ENCODE peak calls at places on chromosomes 16 and 17, in eight cellular contexts. V, Q, L, M, Z, E, H and D are unnamed samples.

GRCh38 chr16:55515110-55515509 is 6.2 kb downstream of the LPCAT2 start:
- DNase-seq in V (no peak), Q (no peak), L (no peak), M (no peak), Z (no peak), E (no peak), H (no peak), D (no peak)

GRCh38 chr17:49260011-49260921 is 29.7 kb upstream of the PHOSPHO1 start:
- DNase-seq in V (peak), Q (peak), L (peak), M (peak), Z (peak), E (peak), H (peak), D (peak)

GRCh38 chr17:41338961-41339485 is 11.6 kb downstream of the KRT33A start:
- DNase-seq in V (no peak), Q (no peak), L (no peak), M (no peak), Z (no peak), E (no peak), H (no peak), D (no peak)

GRCh38 chr17:59353106-59353854 is 21.8 kb downstream of the YPEL2 start:
- DNase-seq in V (no peak), Q (peak), L (no peak), M (no peak), Z (no peak), E (no peak), H (no peak), D (no peak)

GRCh38 chr16:81778861-81779539 is at the start of gene PLCG2:
- DNase-seq in V (peak), Q (peak), L (peak), M (peak), Z (peak), E (peak), H (peak), D (no peak)

GRCh38 chr17:2214887-2215615 is 88.5 kb downstream of the SMG6 start:
- DNase-seq in V (peak), Q (no peak), L (no peak), M (peak), Z (no peak), E (no peak), H (no peak), D (no peak)

GRCh38 chr16:48608871-48609452 is 1.0 kb downstream of the N4BP1 start:
- DNase-seq in V (no peak), Q (no peak), L (peak), M (no peak), Z (no peak), E (no peak), H (no peak), D (no peak)

GRCh38 chr17:39393732-39394131 is 7.7 kb downstream of the FBXL20 start:
- DNase-seq in V (no peak), Q (no peak), L (no peak), M (no peak), Z (no peak), E (no peak), H (no peak), D (no peak)

GRCh38 chr16:50549561-50549915 is 1.3 kb downstream of the NKD1 start:
- DNase-seq in V (no peak), Q (no peak), L (no peak), M (no peak), Z (no peak), E (no peak), H (no peak), D (no peak)

GRCh38 chr16:73064227-73064995 is 16.5 kb upstream of the ZFHX3 start:
- DNase-seq in V (peak), Q (peak), L (no peak), M (no peak), Z (no peak), E (no peak), H (no peak), D (no peak)

GRCh38 chr16:414395-415169 is 10.9 kb upstream of the RAB11FIP3 start:
- DNase-seq in V (no peak), Q (no peak), L (no peak), M (no peak), Z (no peak), E (no peak), H (no peak), D (no peak)

GRCh38 chr16:83653785-83654184 is 154.0 kb upstream of the HSBP1 start:
- DNase-seq in V (no peak), Q (no peak), L (no peak), M (no peak), Z (no peak), E (no peak), H (no peak), D (no peak)

GRCh38 chr16:15055141-15056053 is 477 bp downstream of the NTAN1 start:
- DNase-seq in V (peak), Q (peak), L (no peak), M (no peak), Z (peak), E (peak), H (peak), D (no peak)